ENCODE peak calls at places on chromosomes 6 and 20, in five cellular contexts. I, W, H, D and B are unnamed samples. For H3K9me3 and H3K36me3, the result is how much of the 10 kb centered on the place peaks cover.

GRCh38 chr6:125124250-125124777 is 29.3 kb upstream of the TPD52L1 start:
- DNase-seq in I (no peak), W (no peak), H (peak), D (no peak), B (peak)

GRCh38 chr20:37598101-37598530 is 70.4 kb upstream of the BLCAP start:
- DNase-seq in I (no peak), W (no peak), H (no peak), D (no peak), B (no peak)

GRCh38 chr6:129980821-129981220 is 37.6 kb upstream of the L3MBTL3 start:
- DNase-seq in I (no peak), W (no peak), H (no peak), D (no peak), B (no peak)

GRCh38 chr6:46407246-46407645 is 84.0 kb downstream of the RCAN2 start:
- DNase-seq in I (no peak), W (no peak), H (no peak), D (no peak), B (no peak)

GRCh38 chr6:139744038-139744437 is 369.6 kb upstream of the CITED2 start:
- DNase-seq in I (no peak), W (no peak), H (no peak), D (no peak), B (no peak)

GRCh38 chr6:1645466-1646185 is 35.9 kb downstream of the FOXC1 start:
- DNase-seq in I (peak), W (no peak), H (no peak), D (no peak), B (no peak)

GRCh38 chr6:117440558-117441525 is 15.1 kb upstream of the ROS1 start:
- DNase-seq in I (no peak), W (no peak), H (peak), D (no peak), B (peak)

GRCh38 chr6:163393923-163394322 is 20.6 kb upstream of the QKI start:
- DNase-seq in I (no peak), W (no peak), H (no peak), D (no peak), B (no peak)

GRCh38 chr6:158357570-158358216 is 45.4 kb downstream of the TULP4 start:
- DNase-seq in I (no peak), W (no peak), H (no peak), D (no peak), B (no peak)

GRCh38 chr6:81759782-81760181 is 7.3 kb upstream of the TENT5A start:
- DNase-seq in I (no peak), W (no peak), H (peak), D (no peak), B (no peak)

GRCh38 chr6:88209301-88209700 is 43.2 kb upstream of the CNR1 start:
- DNase-seq in I (no peak), W (no peak), H (no peak), D (no peak), B (no peak)

GRCh38 chr6:36759177-36759757 is 61.6 kb downstream of the RAB44 start:
- DNase-seq in I (peak), W (peak), H (peak), D (peak), B (peak)

GRCh38 chr20:22282696-22283095 is 301.7 kb downstream of the FOXA2 start:
- DNase-seq in I (no peak), W (no peak), H (no peak), D (peak), B (no peak)

GRCh38 chr6:30452736-30453507 is 36.4 kb upstream of the HLA-E start:
- DNase-seq in I (no peak), W (no peak), H (no peak), D (no peak), B (no peak)

GRCh38 chr6:25423358-25423757 is 144.2 kb downstream of the CARMIL1 start:
- DNase-seq in I (no peak), W (no peak), H (no peak), D (peak), B (no peak)

GRCh38 chr6:27694547-27694874 is 217.7 kb downstream of the OR2B2 start:
- DNase-seq in I (no peak), W (no peak), H (no peak), D (no peak), B (no peak)

GRCh38 chr20:23918101-23918862 is 38.7 kb upstream of the CST5 start:
- DNase-seq in I (no peak), W (no peak), H (no peak), D (no peak), B (no peak)

GRCh38 chr20:38180781-38181180 is 15.7 kb upstream of the TGM2 start:
- DNase-seq in I (no peak), W (no peak), H (no peak), D (no peak), B (peak)

GRCh38 chr6:25156123-25156522 is 123.1 kb upstream of the CARMIL1 start:
- DNase-seq in I (no peak), W (no peak), H (no peak), D (no peak), B (no peak)

DNA sequence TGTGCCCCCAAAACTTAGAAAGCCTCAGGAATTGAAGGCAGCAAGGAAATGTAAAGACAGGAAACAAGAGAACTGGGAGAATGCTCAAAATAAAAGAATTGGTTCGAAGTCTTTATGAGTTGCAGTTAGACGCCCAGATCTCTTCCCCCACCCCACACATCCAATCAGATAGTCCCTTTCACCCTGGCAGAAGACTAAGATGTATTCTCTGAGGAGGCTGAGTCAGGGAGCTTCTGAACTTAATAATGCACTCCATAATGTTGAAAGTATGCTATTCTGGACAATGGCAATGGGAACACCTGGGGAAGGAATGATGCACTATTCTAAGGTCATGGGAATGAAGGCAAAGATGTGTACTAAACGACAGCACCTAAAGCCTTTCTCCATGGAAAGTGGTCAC is 173.6 kb downstream of the MTFR2 start:
- DNase-seq in I (no peak), W (no peak), H (no peak), D (no peak), B (peak)
- H3K4me3 ChIP-seq in I (no peak), W (no peak), H (no peak), D (no peak), B (no peak)

GRCh38 chr20:59677586-59677985 is 73.2 kb downstream of the PHACTR3 start:
- DNase-seq in I (no peak), W (no peak), H (no peak), D (no peak), B (no peak)
- H3K9me3 ChIP-seq in I (under half), W (under half), H (under half), D (under half), B (under half)

DNA sequence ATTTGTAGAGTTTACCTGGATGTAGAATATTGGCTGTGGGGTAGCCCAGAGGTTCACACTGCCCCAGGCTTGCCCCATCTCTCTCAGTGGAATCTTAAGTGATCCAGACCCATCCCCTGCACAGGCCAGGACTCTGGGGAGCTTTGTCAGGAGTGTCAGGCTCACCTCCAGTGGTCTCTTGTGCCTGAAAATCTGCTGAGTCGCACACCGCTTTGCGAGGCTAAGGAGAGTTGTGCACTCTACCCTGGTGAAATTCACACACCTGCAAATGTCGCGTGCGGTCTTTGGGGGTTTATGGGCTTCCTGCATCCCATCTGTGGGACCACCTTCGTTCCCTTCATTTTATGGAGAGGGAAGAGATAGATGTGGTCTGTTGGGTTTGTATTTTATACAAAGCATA is 63.6 kb upstream of the KIF25 start:
- DNase-seq in I (no peak), W (no peak), H (no peak), D (no peak), B (no peak)
- H3K36me3 ChIP-seq in I (under half), W (under half), H (under half), D (under half), B (under half)

DNA sequence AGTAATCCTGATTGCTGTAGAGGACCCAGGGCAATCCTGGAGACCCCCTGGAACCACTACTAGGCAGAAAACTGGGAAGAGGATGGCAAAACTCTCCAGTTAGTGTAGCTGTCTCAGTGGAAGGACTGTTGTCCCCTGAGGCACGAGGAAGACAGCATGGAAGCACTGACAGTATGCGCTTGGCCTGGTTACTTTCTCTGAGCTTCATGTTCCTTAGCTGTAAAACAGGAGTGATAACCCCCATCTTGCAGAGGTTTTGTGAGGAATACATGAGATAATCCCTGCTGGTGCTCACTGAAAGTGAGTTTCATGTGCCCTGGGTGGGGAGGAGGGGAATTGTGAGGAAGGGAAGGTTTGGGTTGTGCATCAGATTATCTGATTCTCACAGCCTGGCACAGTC is 3.2 kb downstream of the NT5E start:
- DNase-seq in I (no peak), W (no peak), H (no peak), D (no peak), B (no peak)
- H3K4me3 ChIP-seq in I (no peak), W (no peak), H (peak), D (no peak), B (peak)